ENCODE peak calls at places on chromosomes 13 and 19, in four cellular contexts. Q, J, U and Z are unnamed samples.

GRCh38 chr19:47839913-47840312 is 18.2 kb downstream of the CRX start:
- DNase-seq in Q (no peak), J (no peak), U (no peak), Z (no peak)

GRCh38 chr13:28754698-28755545 is 36.2 kb upstream of the SLC46A3 start:
- DNase-seq in Q (no peak), J (peak; percentile 41), U (no peak), Z (peak; percentile 9)

GRCh38 chr13:114321256-114321655 is 7.0 kb downstream of the CHAMP1 start:
- DNase-seq in Q (no peak), J (no peak), U (no peak), Z (no peak)

GRCh38 chr13:45073809-45074208 is 46.5 kb upstream of the GTF2F2 start:
- DNase-seq in Q (no peak), J (peak; percentile 57), U (no peak), Z (no peak)

GRCh38 chr13:104086759-104087158 is 1020.5 kb upstream of the SLC10A2 start:
- DNase-seq in Q (no peak), J (no peak), U (no peak), Z (no peak)

GRCh38 chr19:19514215-19514633 is 1.1 kb downstream of the TSSK6 start:
- DNase-seq in Q (no peak), J (no peak), U (no peak), Z (no peak)

GRCh38 chr13:109787135-109787954 is 962 bp upstream of the IRS2 start:
- DNase-seq in Q (peak; percentile 49), J (peak; percentile 78), U (peak; percentile 48), Z (no peak)

GRCh38 chr19:15292847-15293582 is 39.3 kb downstream of the BRD4 start:
- DNase-seq in Q (no peak), J (no peak), U (peak; percentile 58), Z (peak; percentile 76)

GRCh38 chr13:109145631-109146030 is 516.2 kb downstream of the MYO16 start:
- DNase-seq in Q (peak; percentile 72), J (peak; percentile 93), U (peak; percentile 60), Z (no peak)

GRCh38 chr19:17235618-17236413 is 9.8 kb downstream of the OCEL1 start:
- DNase-seq in Q (peak; percentile 61), J (peak; percentile 80), U (peak; percentile 74), Z (no peak)

GRCh38 chr19:3701200-3701599 is 932 bp upstream of the PIP5K1C start:
- DNase-seq in Q (no peak), J (no peak), U (no peak), Z (no peak)

GRCh38 chr13:113397606-113398425 is 33.9 kb upstream of the GRTP1 start:
- DNase-seq in Q (no peak), J (no peak), U (peak; percentile 36), Z (no peak)

GRCh38 chr19:3304871-3305423 is 61.4 kb upstream of the NFIC start:
- DNase-seq in Q (peak; percentile 41), J (peak; percentile 89), U (peak; percentile 72), Z (peak; percentile 79)

GRCh38 chr13:48567521-48568331 is 34.8 kb upstream of the RCBTB2 start:
- DNase-seq in Q (no peak), J (no peak), U (no peak), Z (no peak)
- H3K4me3 ChIP-seq in Q (no peak overlapping the region), J (no peak overlapping the region), U (no peak overlapping the region), Z (no peak overlapping the region)

GRCh38 chr19:776549-776948 is 20.7 kb upstream of the PTBP1 start:
- DNase-seq in Q (no peak), J (no peak), U (no peak), Z (no peak)

GRCh38 chr19:772043-772442 is 21.1 kb downstream of the MISP start:
- DNase-seq in Q (no peak), J (no peak), U (no peak), Z (no peak)

GRCh38 chr19:771332-771785 is 20.4 kb downstream of the MISP start:
- DNase-seq in Q (peak; percentile 28), J (peak; percentile 77), U (peak; percentile 22), Z (no peak)

GRCh38 chr19:769610-770009 is 18.7 kb downstream of the MISP start:
- DNase-seq in Q (no peak), J (no peak), U (no peak), Z (no peak)

DNA sequence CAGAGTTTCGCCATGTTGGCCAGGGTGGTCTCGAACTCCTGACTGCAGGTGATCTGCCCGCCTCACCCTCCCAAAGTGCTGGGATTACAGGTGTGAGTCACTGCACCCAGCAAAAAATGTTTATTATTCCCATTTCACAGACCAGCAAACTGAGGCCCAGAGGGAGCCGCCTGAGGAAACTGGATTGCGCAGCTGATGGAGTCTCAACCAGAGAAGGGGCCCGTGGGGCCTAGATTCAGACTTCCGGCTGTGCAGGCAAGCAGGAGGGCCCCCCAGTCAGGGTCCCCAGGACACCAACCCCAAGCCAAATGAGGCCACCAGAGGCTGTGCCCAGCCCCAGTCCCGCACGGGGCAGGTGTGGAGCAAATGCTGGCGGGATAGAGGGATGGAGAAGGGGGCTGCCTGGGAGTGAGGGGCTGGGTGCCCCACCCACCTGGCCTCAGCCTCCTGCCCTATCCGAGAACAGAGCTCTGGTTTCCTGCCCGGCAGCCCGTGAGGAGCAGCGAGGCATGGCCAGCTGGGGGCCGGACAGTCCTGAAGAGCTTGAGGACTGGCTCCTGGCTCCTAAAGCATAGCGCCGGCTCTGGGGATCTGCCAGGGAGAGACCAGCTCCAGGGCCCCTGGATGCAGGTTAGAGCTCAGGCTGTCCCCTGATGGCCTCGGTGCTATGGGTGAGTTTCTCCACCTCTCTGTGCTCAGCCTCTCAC is 22.0 kb downstream of the MISP start:
- DNase-seq in Q (no peak), J (no peak), U (no peak), Z (no peak)
- H3K4me3 ChIP-seq in Q (no peak overlapping the region), J (no peak overlapping the region), U (no peak overlapping the region), Z (no peak overlapping the region)

DNA sequence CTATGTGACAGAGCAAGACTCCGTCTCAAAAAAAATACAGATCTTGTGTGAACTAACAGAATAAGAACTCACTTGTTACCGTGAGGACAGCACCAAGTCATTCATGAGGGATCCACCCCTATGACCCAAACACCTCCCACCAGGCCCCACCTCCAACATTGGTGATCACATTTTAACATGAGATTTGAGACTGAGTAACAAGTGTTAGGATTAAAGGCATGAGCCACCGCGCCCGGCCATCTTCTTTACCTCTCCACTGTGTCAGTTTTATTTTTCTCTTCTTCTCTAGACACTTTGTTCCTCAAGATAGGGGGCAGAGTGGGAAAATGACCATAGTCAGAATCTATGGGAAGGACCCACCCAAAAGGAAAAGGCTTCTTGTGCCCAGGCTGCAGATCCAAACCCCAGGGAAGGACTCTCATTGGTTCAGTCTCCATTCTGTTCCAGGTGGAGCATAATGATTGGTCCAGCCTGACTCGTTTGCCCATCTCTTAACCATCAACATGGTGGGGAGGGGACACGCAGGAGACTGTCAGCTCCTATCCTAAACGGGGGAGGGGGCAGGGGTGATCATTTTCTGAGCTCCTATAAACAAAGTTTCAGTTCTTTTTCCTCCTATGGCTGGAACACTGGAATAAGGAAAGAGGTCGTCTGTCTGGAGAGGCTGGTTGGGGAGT is 1.3 kb upstream of the CALM3 start:
- DNase-seq in Q (no peak), J (no peak), U (no peak), Z (no peak)
- H3K4me3 ChIP-seq in Q (peak overlapping the region; percentile 97), J (peak overlapping the region; percentile 100), U (peak overlapping the region; percentile 82), Z (peak overlapping the region; percentile 100)

GRCh38 chr13:99256709-99257108 is 1.5 kb downstream of the GPR18 start:
- DNase-seq in Q (no peak), J (no peak), U (no peak), Z (no peak)
- H3K4me3 ChIP-seq in Q (no peak overlapping the region), J (no peak overlapping the region), U (no peak overlapping the region), Z (no peak overlapping the region)

DNA sequence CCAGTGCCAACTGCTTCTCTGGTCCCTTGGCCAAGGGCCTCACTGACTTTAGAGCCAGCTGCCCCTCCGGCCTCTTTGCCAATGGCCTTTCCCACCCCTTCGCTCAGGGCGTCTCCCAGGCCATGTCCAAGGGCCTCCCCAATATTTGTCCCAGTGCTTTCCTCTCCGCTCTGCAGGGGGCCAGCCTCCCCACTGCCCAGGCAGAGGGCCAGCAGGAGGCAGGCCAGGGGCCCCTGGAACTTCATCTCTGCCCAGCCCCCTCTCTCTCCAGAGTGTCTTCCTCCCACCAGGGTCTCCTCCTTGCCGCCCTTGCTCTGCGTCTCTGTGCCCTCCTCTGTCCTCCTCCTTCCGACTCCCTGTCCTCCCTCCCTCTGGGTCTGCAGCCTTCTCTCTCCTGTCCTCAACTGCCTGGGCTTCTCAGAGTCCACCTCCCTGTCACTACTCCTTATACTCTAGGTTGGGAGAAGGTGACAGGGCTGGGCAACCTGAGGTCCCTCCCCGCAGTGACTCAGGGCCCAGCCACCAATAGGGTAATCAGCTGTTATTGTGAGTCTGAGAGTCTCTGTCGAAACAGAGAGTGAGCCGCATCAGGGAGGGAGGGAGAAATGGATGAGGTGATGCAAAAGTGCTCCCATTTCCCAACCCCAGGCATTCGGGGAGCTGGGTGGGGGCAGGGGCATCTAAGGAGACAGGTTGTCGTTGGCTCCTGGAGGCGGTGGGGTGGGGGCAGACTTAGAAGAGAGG is at the start of gene DMKN:
- DNase-seq in Q (peak; percentile 77), J (no peak), U (no peak), Z (no peak)
- H3K4me3 ChIP-seq in Q (no peak within 1 kb of the TSS), J (no peak within 1 kb of the TSS), U (no peak within 1 kb of the TSS), Z (no peak within 1 kb of the TSS)

GRCh38 chr13:77696006-77696862 is 1.3 kb upstream of the SLAIN1 start:
- DNase-seq in Q (no peak), J (peak; percentile 70), U (peak; percentile 14), Z (peak; percentile 44)

GRCh38 chr13:77698211-77699058 is 948 bp downstream of the SLAIN1 start:
- DNase-seq in Q (no peak), J (peak; percentile 81), U (peak; percentile 67), Z (peak; percentile 36)

GRCh38 chr13:77699059-77699680 is 1.7 kb downstream of the SLAIN1 start:
- DNase-seq in Q (no peak), J (no peak), U (no peak), Z (no peak)

GRCh38 chr13:77697208-77698103 is at the start of gene SLAIN1:
- DNase-seq in Q (no peak), J (peak; percentile 95), U (peak; percentile 85), Z (peak; percentile 82)

DNA sequence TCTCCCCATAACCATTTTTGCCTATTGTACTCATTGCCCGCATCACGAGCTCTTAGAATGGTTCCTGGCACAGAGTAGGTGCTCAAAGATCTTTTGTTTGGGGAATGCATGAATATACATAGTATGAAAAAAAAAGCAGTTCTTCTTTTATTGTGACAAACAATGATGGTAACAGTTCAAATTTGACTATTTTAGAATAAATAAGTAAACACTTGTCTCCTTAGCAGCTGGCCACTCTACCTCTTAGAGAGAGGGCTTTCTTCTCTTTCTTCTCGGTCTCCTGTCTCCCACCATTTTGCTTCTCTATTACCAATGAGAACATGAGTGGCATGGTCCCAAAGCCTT is 652 bp upstream of the SLAIN1 start:
- DNase-seq in Q (no peak), J (no peak), U (no peak), Z (no peak)
- H3K4me3 ChIP-seq in Q (no peak overlapping the region), J (peak overlapping the region; percentile 83), U (peak overlapping the region; percentile 70), Z (peak overlapping the region; percentile 59)

DNA sequence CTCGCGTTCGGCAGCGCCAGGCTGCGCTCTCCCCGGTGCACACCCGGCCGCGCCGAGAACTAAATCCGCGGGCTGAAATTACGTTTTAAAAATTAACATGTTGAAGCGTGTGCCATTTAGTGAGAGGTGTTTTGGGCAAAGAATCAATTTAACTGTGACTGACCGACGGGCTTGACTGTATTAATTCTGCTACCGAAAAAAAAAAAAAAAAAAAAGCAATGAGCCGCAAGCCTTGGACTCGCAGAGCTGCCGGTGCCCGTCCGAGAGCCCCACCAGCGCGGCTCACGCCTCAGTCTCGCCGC is 9.6 kb upstream of the SOX1 start:
- DNase-seq in Q (no peak), J (no peak), U (no peak), Z (no peak)
- H3K4me3 ChIP-seq in Q (no peak overlapping the region), J (peak overlapping the region; percentile 58), U (no peak overlapping the region), Z (peak overlapping the region; percentile 37)

DNA sequence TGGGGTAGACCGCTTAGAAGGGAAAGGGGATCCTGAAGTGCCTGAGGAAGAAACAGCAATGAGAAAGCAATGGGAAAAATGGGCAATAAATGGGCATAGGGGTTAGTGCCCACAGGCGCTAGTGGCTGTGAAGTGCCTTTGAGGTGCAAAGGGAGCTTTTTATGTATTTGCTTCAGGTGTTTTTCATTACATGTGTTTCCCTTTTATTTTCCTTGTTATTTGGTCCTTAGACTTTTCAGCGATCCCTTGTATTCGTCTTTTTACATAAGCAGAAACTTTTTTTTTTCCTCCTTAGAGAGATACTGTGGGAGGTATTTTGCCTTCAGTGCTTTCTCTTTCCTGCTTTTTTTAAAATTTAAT is 19.6 kb downstream of the NFIX start:
- DNase-seq in Q (no peak), J (no peak), U (no peak), Z (no peak)
- H3K4me3 ChIP-seq in Q (peak overlapping the region; percentile 51), J (no peak overlapping the region), U (no peak overlapping the region), Z (no peak overlapping the region)